ENCODE peak calls at places on chromosomes 16 and 17, in ten cellular contexts. N is thoracic aorta; Z is tibial artery; H is pancreas; K is fibroblast of lung; P is Peyer's patch; Q is HCT116; X is adrenal gland; D is ascending aorta; M is CD8-positive, alpha-beta T cell. F is an unnamed sample.

GRCh38 chr17:49729074-49729473 is 21.3 kb upstream of the SLC35B1 start:
- DNase-seq in N (no peak), Z (no peak), H (no peak), K (no peak), P (no peak), Q (no peak), X (no peak), D (no peak), M (no peak), F (no peak)

GRCh38 chr17:77373298-77374169 is 232.8 kb downstream of the SEC14L1 start:
- DNase-seq in N (no peak), Z (no peak), H (peak), K (no peak), P (no peak), Q (no peak), X (peak), D (no peak), M (peak), F (no peak)

GRCh38 chr16:82726306-82726705 is 99.5 kb downstream of the CDH13 start:
- DNase-seq in N (no peak), Z (no peak), H (no peak), K (no peak), P (no peak), Q (no peak), X (no peak), D (no peak), M (no peak), F (no peak)

GRCh38 chr16:85394511-85395206 is 218.5 kb upstream of the GSE1 start:
- DNase-seq in N (no peak), Z (peak), H (no peak), K (no peak), P (no peak), Q (no peak), X (no peak), D (peak), M (no peak), F (no peak)

GRCh38 chr16:65667013-65667578 is 545.2 kb upstream of the CDH11 start:
- DNase-seq in N (no peak), Z (no peak), H (no peak), K (peak), P (no peak), Q (no peak), X (no peak), D (no peak), M (no peak), F (no peak)

GRCh38 chr16:53131363-53132071 is 76.7 kb downstream of the CHD9 start:
- DNase-seq in N (peak), Z (peak), H (peak), K (peak), P (peak), Q (no peak), X (peak), D (peak), M (no peak), F (peak)

GRCh38 chr16:68400083-68400923 is 48.0 kb downstream of the SMPD3 start:
- DNase-seq in N (no peak), Z (no peak), H (no peak), K (no peak), P (no peak), Q (no peak), X (no peak), D (no peak), M (no peak), F (no peak)

GRCh38 chr17:17737938-17738894 is 57.0 kb downstream of the RAI1 start:
- DNase-seq in N (no peak), Z (no peak), H (no peak), K (peak), P (peak), Q (no peak), X (no peak), D (no peak), M (no peak), F (no peak)

GRCh38 chr16:10738231-10739077 is 5.2 kb upstream of the NUBP1 start:
- DNase-seq in N (peak), Z (peak), H (no peak), K (peak), P (no peak), Q (peak), X (peak), D (peak), M (no peak), F (peak)

GRCh38 chr17:73759324-73760185 is 115.3 kb upstream of the SDK2 start:
- DNase-seq in N (no peak), Z (no peak), H (no peak), K (no peak), P (no peak), Q (no peak), X (peak), D (no peak), M (no peak), F (no peak)

GRCh38 chr17:31571124-31571892 is 179.8 kb downstream of the RAB11FIP4 start:
- DNase-seq in N (peak), Z (peak), H (peak), K (peak), P (peak), Q (no peak), X (no peak), D (peak), M (no peak), F (no peak)

GRCh38 chr17:42107597-42108576 is 4.6 kb downstream of the DHX58 start:
- DNase-seq in N (no peak), Z (peak), H (peak), K (peak), P (peak), Q (peak), X (peak), D (peak), M (peak), F (peak)

GRCh38 chr16:85436636-85437160 is 176.4 kb upstream of the GSE1 start:
- DNase-seq in N (no peak), Z (no peak), H (peak), K (no peak), P (peak), Q (no peak), X (no peak), D (no peak), M (no peak), F (no peak)

GRCh38 chr16:19118938-19119431 is 5.2 kb downstream of the ITPRIPL2 start:
- DNase-seq in N (no peak), Z (peak), H (no peak), K (peak), P (no peak), Q (no peak), X (peak), D (peak), M (no peak), F (peak)

GRCh38 chr17:60036796-60037677 is 41.7 kb downstream of the HEATR6 start:
- DNase-seq in N (no peak), Z (peak), H (peak), K (peak), P (peak), Q (peak), X (peak), D (peak), M (peak), F (peak)

GRCh38 chr16:84360170-84360569 is 8.2 kb upstream of the ATP2C2 start:
- DNase-seq in N (no peak), Z (no peak), H (no peak), K (peak), P (peak), Q (no peak), X (no peak), D (no peak), M (no peak), F (no peak)

GRCh38 chr17:71727723-71728122 is 393.1 kb upstream of the SOX9 start:
- DNase-seq in N (no peak), Z (no peak), H (no peak), K (no peak), P (no peak), Q (no peak), X (no peak), D (no peak), M (no peak), F (no peak)

GRCh38 chr16:53546988-53547391 is 44.0 kb upstream of the AKTIP start:
- DNase-seq in N (no peak), Z (no peak), H (no peak), K (no peak), P (no peak), Q (peak), X (no peak), D (no peak), M (no peak), F (no peak)

DNA sequence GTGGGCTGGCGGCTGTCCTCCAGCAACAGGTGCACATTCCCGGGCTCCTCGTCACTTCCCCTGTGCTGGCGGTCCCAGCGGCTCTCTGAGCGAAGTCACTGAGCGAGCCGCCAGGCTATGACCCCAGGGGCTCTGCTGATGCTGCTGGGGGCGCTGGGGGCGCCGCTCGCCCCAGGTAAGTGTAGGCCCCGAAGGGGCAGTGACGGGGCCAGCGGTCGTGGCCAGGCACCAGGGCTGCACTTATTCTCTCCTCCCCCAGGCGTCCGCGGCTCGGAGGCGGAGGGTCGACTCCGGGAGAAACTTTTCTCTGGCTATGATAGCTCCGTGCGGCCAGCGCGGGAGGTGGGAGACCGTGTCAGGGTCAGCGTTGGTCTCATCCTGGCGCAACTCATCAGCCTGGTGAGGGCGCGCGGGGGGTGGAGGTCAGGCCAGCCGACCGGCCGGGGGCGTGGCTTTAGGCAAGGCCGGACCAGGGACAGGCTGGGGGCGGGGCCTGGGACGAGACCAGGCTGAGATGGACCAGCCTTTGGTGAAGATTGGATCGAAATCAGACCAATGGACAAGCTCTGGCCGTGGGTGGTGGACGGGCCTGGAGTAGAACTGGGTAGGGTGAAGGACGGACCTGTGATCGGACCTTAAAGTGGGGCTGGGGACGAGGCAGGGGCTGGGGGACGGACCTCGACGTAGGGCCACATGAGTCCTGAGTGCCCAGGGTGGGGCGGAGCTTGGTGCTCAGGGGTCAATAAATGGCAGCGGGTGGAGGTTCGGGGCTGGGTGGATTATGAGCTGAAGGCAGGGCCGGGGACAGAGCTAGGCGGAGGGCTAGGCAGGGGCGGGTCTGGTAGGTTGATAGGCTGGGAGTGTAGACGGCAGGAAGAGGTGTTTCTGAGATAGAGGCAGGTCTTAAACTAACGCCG is at the start of gene CHRNB1:
- DNase-seq in N (no peak), Z (peak), H (peak), K (peak), P (peak), Q (peak), X (peak), D (peak), M (no peak), F (no peak)
- TF ChIP-seq CTCF in N (no peak), Z (peak), H (no peak), K (no peak), P (peak), Q (no peak), X (peak), D (peak), M (no peak), F (peak)

GRCh38 chr16:12300490-12300889 is 324.0 kb downstream of the SNX29 start:
- DNase-seq in N (no peak), Z (no peak), H (no peak), K (no peak), P (no peak), Q (no peak), X (no peak), D (no peak), M (no peak), F (no peak)
- H3K4me3 ChIP-seq in N (no peak), Z (no peak), H (no peak), K (no peak), P (no peak), Q (no peak), X (no peak), D (no peak), M (no peak), F (no peak)

GRCh38 chr16:90077757-90078593 is 844 bp upstream of the PRDM7 start:
- DNase-seq in N (no peak), Z (no peak), H (peak), K (peak), P (peak), Q (no peak), X (peak), D (no peak), M (no peak), F (peak)

GRCh38 chr16:90078594-90078895 is 1.4 kb upstream of the PRDM7 start:
- DNase-seq in N (no peak), Z (no peak), H (no peak), K (no peak), P (no peak), Q (no peak), X (no peak), D (no peak), M (no peak), F (no peak)

GRCh38 chr16:90083139-90083538 is 6.0 kb upstream of the PRDM7 start:
- DNase-seq in N (no peak), Z (no peak), H (no peak), K (no peak), P (no peak), Q (no peak), X (no peak), D (no peak), M (no peak), F (no peak)

GRCh38 chr16:90084215-90084614 is 7.1 kb upstream of the PRDM7 start:
- DNase-seq in N (no peak), Z (no peak), H (no peak), K (no peak), P (no peak), Q (no peak), X (no peak), D (no peak), M (no peak), F (no peak)

GRCh38 chr16:90081606-90081970 is 4.5 kb upstream of the PRDM7 start:
- DNase-seq in N (no peak), Z (no peak), H (no peak), K (no peak), P (no peak), Q (no peak), X (no peak), D (no peak), M (no peak), F (no peak)
- TF ChIP-seq CTCF in N (no peak), Z (no peak), H (no peak), K (no peak), P (no peak), Q (no peak), X (no peak), D (no peak), M (no peak), F (no peak)

DNA sequence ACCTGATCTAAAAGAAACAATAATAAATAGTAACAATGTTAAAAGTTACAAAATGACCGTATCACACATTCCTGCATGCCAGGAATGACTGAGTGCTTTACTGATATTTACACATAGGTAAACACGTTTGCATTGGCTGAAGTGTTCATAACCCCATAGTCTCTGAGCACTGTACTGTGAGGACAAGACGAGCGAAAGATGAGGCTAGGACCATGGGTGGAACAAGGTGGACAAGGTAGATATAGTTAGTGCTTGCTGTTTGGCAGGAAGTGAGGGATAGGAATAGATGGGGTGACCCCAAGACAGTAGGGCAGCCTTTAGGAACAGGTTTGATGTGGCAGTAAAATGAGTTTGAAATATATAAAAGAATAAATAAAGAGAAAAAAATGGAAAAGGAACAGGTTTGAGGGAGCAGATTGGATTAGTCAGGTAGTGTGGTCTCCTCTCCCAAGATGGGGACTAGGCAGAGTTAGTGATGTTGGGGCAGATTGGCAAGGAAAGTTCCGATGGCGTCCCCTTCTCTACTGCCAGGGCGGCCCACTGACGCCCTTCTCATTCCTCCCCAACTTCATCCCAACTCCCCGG is 453 bp upstream of the E2F4 start:
- DNase-seq in N (no peak), Z (no peak), H (no peak), K (no peak), P (no peak), Q (no peak), X (no peak), D (no peak), M (no peak), F (no peak)
- H3K4me3 ChIP-seq in N (peak), Z (peak), H (no peak), K (peak), P (peak), Q (peak), X (peak), D (peak), M (peak), F (peak)

GRCh38 chr16:9183682-9184353 is 92.4 kb downstream of the HAPSTR1 start:
- DNase-seq in N (no peak), Z (no peak), H (peak), K (no peak), P (no peak), Q (no peak), X (no peak), D (no peak), M (no peak), F (no peak)
- TF ChIP-seq CTCF in N (no peak), Z (no peak), H (no peak), K (no peak), P (no peak), Q (no peak), X (no peak), D (no peak), M (no peak), F (no peak)

GRCh38 chr16:4743217-4743897 is 9.0 kb downstream of the DNAAF8 start:
- DNase-seq in N (no peak), Z (no peak), H (no peak), K (no peak), P (no peak), Q (no peak), X (no peak), D (no peak), M (no peak), F (no peak)
- H3K4me3 ChIP-seq in N (no peak), Z (no peak), H (no peak), K (no peak), P (no peak), Q (no peak), X (no peak), D (no peak), M (no peak), F (no peak)

GRCh38 chr17:82876602-82877391 is 37.0 kb upstream of the ZNF750 start:
- DNase-seq in N (no peak), Z (peak), H (peak), K (peak), P (no peak), Q (peak), X (peak), D (peak), M (no peak), F (no peak)
- TF ChIP-seq CTCF in N (peak), Z (peak), H (peak), K (peak), P (peak), Q (peak), X (peak), D (peak), M (no peak), F (no peak)

DNA sequence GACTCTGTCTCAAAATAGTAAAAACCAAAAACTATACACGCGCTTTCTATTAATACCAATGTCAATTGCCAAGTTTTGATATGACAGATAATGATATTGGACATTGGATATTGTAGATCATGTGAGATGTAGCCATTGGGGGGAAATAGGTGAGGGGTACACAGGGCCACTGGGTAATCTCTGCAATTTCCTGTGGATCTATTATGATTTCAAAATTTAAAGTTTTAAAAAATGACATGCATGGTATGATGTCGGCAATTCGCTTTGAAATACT is 266.0 kb downstream of the PARN start:
- DNase-seq in N (no peak), Z (no peak), H (no peak), K (no peak), P (no peak), Q (no peak), X (no peak), D (no peak), M (no peak), F (no peak)
- H3K4me3 ChIP-seq in N (no peak), Z (no peak), H (no peak), K (no peak), P (no peak), Q (peak), X (no peak), D (no peak), M (no peak), F (no peak)

GRCh38 chr17:1650731-1651558 is 1.3 kb upstream of the RILP start:
- DNase-seq in N (no peak), Z (no peak), H (peak), K (no peak), P (peak), Q (no peak), X (no peak), D (no peak), M (no peak), F (no peak)

GRCh38 chr17:1649844-1650409 is at the start of gene RILP:
- DNase-seq in N (no peak), Z (peak), H (peak), K (peak), P (peak), Q (peak), X (peak), D (peak), M (no peak), F (no peak)

GRCh38 chr17:1647802-1648581 is 1.7 kb downstream of the RILP start:
- DNase-seq in N (no peak), Z (peak), H (peak), K (no peak), P (no peak), Q (peak), X (peak), D (peak), M (no peak), F (no peak)

GRCh38 chr17:1648582-1649115 is 1.0 kb downstream of the RILP start:
- DNase-seq in N (peak), Z (peak), H (peak), K (peak), P (peak), Q (peak), X (peak), D (peak), M (peak), F (peak)

GRCh38 chr17:1649116-1649843 is 386 bp downstream of the RILP start:
- DNase-seq in N (peak), Z (peak), H (peak), K (peak), P (no peak), Q (peak), X (peak), D (peak), M (peak), F (peak)
- TF ChIP-seq CTCF in N (no peak), Z (no peak), H (no peak), K (no peak), P (no peak), Q (no peak), X (no peak), D (no peak), M (no peak), F (no peak)